ENCODE peak calls at places on chromosomes 1 and 21, in four cellular contexts. W is Daoy; G is A549; Y is activated CD4-positive, alpha-beta memory T cell treated with anti-CD3 and anti-CD28 coated beads, Interleukin-2, amount 10 ng/mL, durations not matched to agents 7 days and 5 days. R is an unnamed sample.

GRCh38 chr1:152001631-152002584 is 8.2 kb upstream of the S100A10 start:
- DNase-seq in W (peak; percentile 84), G (peak; percentile 66), Y (peak; percentile 84), R (peak; percentile 88)

GRCh38 chr1:3671371-3672180 is 19.3 kb downstream of the TP73 start:
- DNase-seq in W (peak; percentile 52), G (no peak), Y (no peak), R (no peak)

GRCh38 chr21:36747815-36748381 is 49.0 kb downstream of the SIM2 start:
- DNase-seq in W (peak; percentile 78), G (no peak), Y (peak; percentile 49), R (peak; percentile 44)

GRCh38 chr1:181087400-181087901 is 1.0 kb upstream of the IER5 start:
- DNase-seq in W (no peak), G (no peak), Y (no peak), R (peak; percentile 40)

GRCh38 chr1:100080331-100080730 is 52.4 kb downstream of the SASS6 start:
- DNase-seq in W (no peak), G (no peak), Y (no peak), R (no peak)

GRCh38 chr1:18978706-18979105 is 22.2 kb upstream of the IFFO2 start:
- DNase-seq in W (no peak), G (no peak), Y (no peak), R (no peak)

GRCh38 chr1:154328318-154329151 is 3.2 kb downstream of the ATP8B2 start:
- DNase-seq in W (peak; percentile 80), G (no peak), Y (peak; percentile 89), R (peak; percentile 91)

GRCh38 chr1:184223216-184223615 is 163.6 kb upstream of the C1orf21 start:
- DNase-seq in W (no peak), G (no peak), Y (no peak), R (no peak)

GRCh38 chr1:170692866-170693575 is 29.1 kb downstream of the PRRX1 start:
- DNase-seq in W (peak; percentile 29), G (no peak), Y (no peak), R (no peak)

GRCh38 chr1:37158113-37158749 is 123.9 kb upstream of the GRIK3 start:
- DNase-seq in W (no peak), G (no peak), Y (no peak), R (no peak)

GRCh38 chr1:228108055-228108690 is 926 bp downstream of the MRPL55 start:
- DNase-seq in W (no peak), G (no peak), Y (no peak), R (no peak)

GRCh38 chr1:9126511-9126910 is 2.4 kb downstream of the GPR157 start:
- DNase-seq in W (no peak), G (no peak), Y (no peak), R (no peak)

GRCh38 chr1:40976952-40977690 is 2.4 kb upstream of the CTPS1 start:
- DNase-seq in W (no peak), G (peak; percentile 53), Y (no peak), R (no peak)

GRCh38 chr1:3625151-3625907 is 514 bp downstream of the TPRG1L start:
- DNase-seq in W (no peak), G (peak; percentile 36), Y (no peak), R (peak; percentile 48)

GRCh38 chr1:118337346-118337745 is 152.3 kb upstream of the SPAG17 start:
- DNase-seq in W (no peak), G (no peak), Y (no peak), R (no peak)

GRCh38 chr1:94329986-94330385 is 88.2 kb upstream of the ABCD3 start:
- DNase-seq in W (peak; percentile 65), G (no peak), Y (no peak), R (no peak)

GRCh38 chr1:212288614-212289013 is 3.4 kb downstream of the PPP2R5A start:
- DNase-seq in W (peak; percentile 17), G (no peak), Y (no peak), R (no peak)

GRCh38 chr21:45570826-45571601 is 28.8 kb upstream of the SLC19A1 start:
- DNase-seq in W (no peak), G (no peak), Y (no peak), R (no peak)

R was measured in activated CD8-positive, alpha-beta T cell treated with anti-CD3 and anti-CD28 coated beads, Interleukin-2, amount 10 ng/mL, durations not matched to agents 7 days and 5 days.